ENCODE peak calls at places on chromosomes 16 and 17, in six cellular contexts. Y, M, R, L, A and F are unnamed samples.

GRCh38 chr17:68449021-68449739 is 8.1 kb downstream of the WIPI1 start:
- DNase-seq in A (no peak), Y (no peak), R (no peak), M (no peak), L (no peak), F (no peak)

GRCh38 chr17:9274119-9274445 is 252.8 kb downstream of the NTN1 start:
- DNase-seq in L (no peak), M (no peak), A (no peak), R (no peak), Y (no peak), F (no peak)

GRCh38 chr16:67928561-67929364 is 2.9 kb downstream of the CTRL start:
- DNase-seq in L (peak), Y (peak), M (peak), A (peak), R (peak), F (peak)

GRCh38 chr16:31120129-31120528 is 2.7 kb downstream of the KAT8 start:
- DNase-seq in R (no peak), L (no peak), M (no peak), Y (no peak), A (no peak), F (no peak)

GRCh38 chr16:21023509-21024202 is 123.1 kb downstream of the LYRM1 start:
- DNase-seq in R (no peak), Y (peak), M (no peak), A (no peak), L (no peak), F (no peak)

GRCh38 chr16:854808-855410 is 54.4 kb upstream of the GNG13 start:
- DNase-seq in Y (no peak), A (no peak), M (no peak), R (no peak), L (no peak), F (no peak)

GRCh38 chr16:8758022-8758421 is 39.4 kb downstream of the TMEM186 start:
- DNase-seq in Y (no peak), L (no peak), A (no peak), M (no peak), R (no peak), F (no peak)

GRCh38 chr17:36133629-36134259 is 30.1 kb downstream of the CCL4 start:
- DNase-seq in R (no peak), L (no peak), Y (peak), M (no peak), A (no peak), F (no peak)

GRCh38 chr17:48541574-48542113 is 3.3 kb downstream of the HOXB2 start:
- DNase-seq in A (peak), M (no peak), L (peak), R (no peak), Y (peak), F (peak)

GRCh38 chr17:31493656-31494155 is 102.2 kb downstream of the RAB11FIP4 start:
- DNase-seq in Y (no peak), A (no peak), L (no peak), M (no peak), R (no peak), F (no peak)

GRCh38 chr16:85029981-85030381 is 2.4 kb downstream of the KIAA0513 start:
- DNase-seq in R (no peak), L (no peak), Y (no peak), M (no peak), A (no peak), F (no peak)

GRCh38 chr17:53655591-53655990 is 167.1 kb upstream of the KIF2B start:
- DNase-seq in Y (no peak), M (no peak), A (no peak), R (no peak), L (peak), F (no peak)

GRCh38 chr17:67105213-67105612 is 60.9 kb downstream of the CACNG1 start:
- DNase-seq in Y (peak), R (no peak), M (no peak), A (no peak), L (peak), F (no peak)

GRCh38 chr16:9384141-9384540 is 292.7 kb downstream of the HAPSTR1 start:
- DNase-seq in M (no peak), A (no peak), L (no peak), Y (no peak), R (no peak), F (no peak)

GRCh38 chr17:266219-266618 is 84.8 kb upstream of the DOC2B start:
- DNase-seq in M (no peak), A (no peak), R (no peak), Y (no peak), L (no peak), F (no peak)

GRCh38 chr17:35129154-35129972 is 7.9 kb downstream of the FNDC8 start:
- DNase-seq in L (peak), Y (peak), R (no peak), M (no peak), A (no peak), F (no peak)

GRCh38 chr16:82582971-82583370 is 43.8 kb upstream of the CDH13 start:
- DNase-seq in M (no peak), Y (no peak), R (no peak), A (no peak), L (peak), F (no peak)

GRCh38 chr16:70675851-70676513 is 9.9 kb downstream of the MTSS2 start:
- DNase-seq in L (no peak), R (no peak), Y (no peak), M (no peak), A (no peak), F (no peak)

GRCh38 chr17:4944554-4945175 is 3.7 kb downstream of the PFN1 start:
- DNase-seq in R (no peak), Y (no peak), A (no peak), M (no peak), L (no peak), F (no peak)

GRCh38 chr17:61002316-61002736 is 324.7 kb downstream of the BCAS3 start:
- DNase-seq in M (no peak), R (no peak), Y (peak), A (peak), L (peak), F (peak)

GRCh38 chr17:26963163-26963503 is 330.8 kb upstream of the WSB1 start:
- DNase-seq in Y (no peak), L (no peak), R (no peak), M (no peak), A (no peak), F (peak)

GRCh38 chr17:59791603-59792457 is 84.4 kb downstream of the VMP1 start:
- DNase-seq in R (no peak), M (no peak), A (no peak), Y (peak), L (peak), F (no peak)

GRCh38 chr17:47607481-47607880 is 42.2 kb upstream of the KPNB1 start:
- DNase-seq in R (no peak), Y (no peak), A (no peak), L (no peak), M (no peak), F (no peak)

GRCh38 chr16:56514845-56515244 is 5.0 kb downstream of the BBS2 start:
- DNase-seq in A (no peak), R (no peak), Y (no peak), M (no peak), L (no peak), F (no peak)

GRCh38 chr16:22321340-22322001 is 24.3 kb downstream of the POLR3E start:
- DNase-seq in M (peak), R (peak), A (peak), L (peak), Y (peak), F (peak)
- TF ChIP-seq CTCF in M (peak), R (peak), A (peak), L (peak), Y (peak), F (peak)

GRCh38 chr16:53132406-53132805 is 77.6 kb downstream of the CHD9 start:
- DNase-seq in Y (peak), R (no peak), A (no peak), L (peak), M (no peak), F (no peak)

GRCh38 chr16:53129281-53130192 is 74.7 kb downstream of the CHD9 start:
- DNase-seq in Y (peak), A (peak), R (no peak), L (peak), M (no peak), F (peak)

GRCh38 chr16:53131050-53131362 is 76.2 kb downstream of the CHD9 start:
- DNase-seq in L (no peak), M (no peak), A (no peak), Y (no peak), R (no peak), F (no peak)

GRCh38 chr16:53131363-53132071 is 76.7 kb downstream of the CHD9 start:
- DNase-seq in Y (peak), M (peak), L (peak), A (peak), R (peak), F (peak)

GRCh38 chr16:53130193-53131049 is 75.6 kb downstream of the CHD9 start:
- DNase-seq in R (peak), M (peak), L (peak), A (peak), Y (peak), F (peak)
- TF ChIP-seq CTCF in R (peak), M (peak), L (peak), A (peak), Y (peak), F (peak)

DNA sequence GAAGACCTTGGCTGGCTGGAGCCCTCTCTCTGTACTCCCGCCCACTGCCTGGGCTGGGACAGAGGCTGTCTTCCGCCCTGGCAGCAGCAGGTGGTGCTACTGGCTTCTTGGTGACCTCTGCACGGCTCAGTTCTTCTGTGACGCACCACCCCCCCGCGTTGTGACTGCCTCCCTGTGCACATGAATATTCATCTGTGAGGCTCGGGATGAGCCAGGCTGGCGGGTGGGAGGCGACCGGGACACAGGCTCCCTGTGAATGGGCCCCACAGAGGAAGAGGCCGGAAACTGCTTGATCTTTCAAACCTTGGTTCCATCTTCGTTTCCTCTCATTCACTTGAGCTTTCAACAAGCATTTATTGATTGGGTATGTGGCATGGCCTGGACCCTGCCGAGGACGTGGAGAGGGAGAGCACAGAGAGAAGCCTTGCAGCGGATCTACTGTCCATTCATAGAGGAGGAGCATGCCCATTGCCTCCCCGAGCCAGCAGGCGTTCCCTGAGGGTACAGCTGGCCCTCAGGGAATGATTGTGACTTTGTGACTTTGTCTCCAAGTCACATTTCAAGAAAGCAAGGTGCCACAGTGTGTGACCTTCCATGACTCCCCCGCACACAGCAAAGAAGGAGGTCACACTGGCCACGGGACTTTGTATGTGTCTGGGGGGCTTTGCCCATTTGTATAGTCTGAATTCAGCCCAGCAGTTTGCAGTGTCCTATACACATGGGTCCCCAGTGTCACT is 45.0 kb downstream of the B9D1 start:
- DNase-seq in A (peak), R (peak), L (peak), M (peak), Y (peak), F (peak)
- TF ChIP-seq CTCF in A (peak), R (no peak), L (peak), M (no peak), Y (no peak), F (peak)

GRCh38 chr16:86638642-86639041 is 60.3 kb downstream of the FOXL1 start:
- DNase-seq in R (no peak), L (no peak), A (no peak), Y (no peak), M (no peak), F (no peak)
- TF ChIP-seq CTCF in R (no peak), L (no peak), A (no peak), Y (no peak), M (no peak), F (no peak)

GRCh38 chr17:45221081-45221996 is at the start of gene FMNL1:
- DNase-seq in R (no peak), A (no peak), L (peak), M (no peak), Y (no peak), F (peak)
- TF ChIP-seq CTCF in R (peak), A (no peak), L (no peak), M (no peak), Y (no peak), F (no peak)

GRCh38 chr17:10754861-10755591 is 25.2 kb upstream of the TMEM220 start:
- DNase-seq in M (no peak), A (peak), Y (no peak), L (no peak), R (peak), F (no peak)

GRCh38 chr17:10752696-10753095 is 22.9 kb upstream of the TMEM220 start:
- DNase-seq in A (no peak), L (no peak), Y (no peak), R (no peak), M (no peak), F (no peak)

GRCh38 chr17:10756146-10756545 is 26.3 kb upstream of the TMEM220 start:
- DNase-seq in A (no peak), R (no peak), M (no peak), Y (no peak), L (no peak), F (no peak)

GRCh38 chr17:10755592-10756127 is 25.8 kb upstream of the TMEM220 start:
- DNase-seq in R (no peak), L (no peak), M (no peak), A (no peak), Y (no peak), F (no peak)

DNA sequence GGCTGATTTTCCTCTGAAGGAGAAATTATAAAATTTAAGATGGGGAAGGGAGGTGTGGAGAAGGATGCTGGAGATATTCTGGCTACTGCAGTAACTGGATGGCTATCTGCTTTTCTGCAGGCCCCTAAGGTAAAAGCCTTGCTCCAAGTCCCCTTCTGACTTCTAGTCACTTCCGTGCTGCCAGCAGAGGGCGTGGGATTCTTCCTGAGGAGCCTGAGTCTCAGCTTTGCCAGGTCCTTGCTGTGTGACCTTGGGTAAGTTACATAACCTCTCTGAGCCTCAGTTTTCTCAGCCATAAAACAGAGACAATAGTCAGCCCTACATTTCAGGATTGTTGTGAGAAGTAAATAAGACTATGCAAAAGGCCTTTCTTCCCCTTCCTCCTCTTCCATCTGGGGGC is 24.3 kb upstream of the TMEM220 start:
- DNase-seq in L (peak), Y (peak), M (no peak), R (no peak), A (peak), F (peak)
- TF ChIP-seq CTCF in L (peak), Y (peak), M (peak), R (peak), A (peak), F (peak)